ENCODE peak calls at places on chromosomes 3 and 15, in nine cellular contexts. U is glutamatergic neuron, M is hypothalamus, J is upper lobe of right lung, I is GM13976, Z is astrocyte of the spinal cord, C is Daoy, W is AG10803, L is T-helper 9 cell. E is an unnamed sample.

GRCh38 chr3:41198046-41198445 is 1.3 kb upstream of the CTNNB1 start:
- DNase-seq in C (no peak), W (no peak), M (no peak), I (no peak), L (no peak), U (no peak), Z (no peak), J (no peak), E (no peak)

GRCh38 chr15:79970921-79971434 is at the start of gene BCL2A1:
- DNase-seq in J (no peak), L (peak; percentile 12), I (peak; percentile 52), Z (peak; percentile 58), C (peak; percentile 77), M (no peak), W (peak; percentile 83), U (no peak), E (peak; percentile 45)

GRCh38 chr3:118818386-118818785 is 216.3 kb downstream of the IGSF11 start:
- DNase-seq in U (no peak), W (peak; percentile 79), C (peak; percentile 19), I (no peak), J (no peak), M (no peak), L (no peak), Z (peak; percentile 26), E (no peak)

GRCh38 chr3:13594146-13594545 is 45.2 kb downstream of the FBLN2 start:
- DNase-seq in J (no peak), L (no peak), C (no peak), W (no peak), U (no peak), M (no peak), I (no peak), Z (no peak), E (no peak)

GRCh38 chr3:149908558-149908957 is 62.1 kb downstream of the PFN2 start:
- DNase-seq in I (no peak), M (no peak), C (no peak), L (no peak), U (no peak), Z (no peak), W (no peak), J (no peak), E (no peak)

GRCh38 chr3:119559441-119559963 is at the start of gene CD80:
- DNase-seq in W (peak; percentile 64), U (peak; percentile 35), J (peak; percentile 71), I (peak; percentile 59), L (peak; percentile 25), Z (peak; percentile 25), M (no peak), C (peak; percentile 46), E (peak; percentile 51)

GRCh38 chr3:81816473-81817260 is 55.2 kb upstream of the GBE1 start:
- DNase-seq in I (peak; percentile 51), L (no peak), J (no peak), W (peak; percentile 51), C (no peak), Z (peak; percentile 63), M (no peak), U (no peak), E (no peak)

GRCh38 chr15:25739687-25740121 is 123.4 kb downstream of the ATP10A start:
- DNase-seq in Z (peak; percentile 49), I (no peak), L (no peak), W (peak; percentile 40), C (no peak), U (no peak), J (no peak), M (no peak), E (peak; percentile 43)

GRCh38 chr3:12966847-12967750 is 106.1 kb downstream of the IQSEC1 start:
- DNase-seq in J (no peak), U (peak; percentile 54), Z (peak; percentile 15), M (no peak), I (peak; percentile 57), L (peak; percentile 13), W (peak; percentile 33), C (no peak), E (no peak)

GRCh38 chr3:184894051-184894450 is 82.1 kb downstream of the VPS8 start:
- DNase-seq in L (no peak), I (no peak), M (no peak), U (no peak), Z (no peak), W (no peak), C (no peak), J (no peak), E (no peak)

GRCh38 chr3:56251343-56251945 is 216.8 kb downstream of the ERC2 start:
- DNase-seq in Z (peak; percentile 71), J (no peak), U (peak; percentile 38), I (peak; percentile 48), L (no peak), W (peak; percentile 59), C (peak; percentile 31), M (no peak), E (peak; percentile 56)

GRCh38 chr3:116444099-116444700 is 1.1 kb downstream of the LSAMP start:
- DNase-seq in C (no peak), Z (peak; percentile 37), M (no peak), W (no peak), I (no peak), U (no peak), J (no peak), L (no peak), E (no peak)

GRCh38 chr3:69081583-69082262 is 1.6 kb upstream of the UBA3 start:
- DNase-seq in U (no peak), J (no peak), C (peak; percentile 55), Z (no peak), W (no peak), M (no peak), I (no peak), L (no peak), E (peak; percentile 73)

GRCh38 chr3:138593488-138594149 is 441 bp downstream of the CEP70 start:
- DNase-seq in C (no peak), W (peak; percentile 3), U (no peak), M (no peak), J (no peak), I (no peak), L (no peak), Z (no peak), E (no peak)

GRCh38 chr15:63950911-63951481 is 95.3 kb downstream of the DAPK2 start:
- DNase-seq in I (no peak), U (no peak), Z (peak; percentile 80), W (peak; percentile 94), C (peak; percentile 57), M (no peak), L (no peak), J (no peak), E (peak; percentile 74)

GRCh38 chr3:145767909-145768308 is 393.1 kb downstream of the PLOD2 start:
- DNase-seq in M (no peak), J (no peak), L (no peak), W (no peak), Z (peak; percentile 27), C (no peak), I (no peak), U (no peak), E (no peak)

GRCh38 chr15:45333550-45333949 is 44.8 kb downstream of the GATM start:
- DNase-seq in C (peak; percentile 65), I (peak; percentile 29), L (no peak), M (no peak), J (no peak), W (peak; percentile 44), Z (peak; percentile 6), U (peak; percentile 68), E (peak; percentile 14)

GRCh38 chr15:52790166-52790708 is at the start of gene ONECUT1:
- DNase-seq in I (peak; percentile 89), C (peak; percentile 91), W (peak; percentile 26), U (peak; percentile 86), L (no peak), Z (peak; percentile 29), J (no peak), M (no peak), E (no peak)

GRCh38 chr15:74584779-74585178 is 30.9 kb upstream of the CLK3 start:
- DNase-seq in L (no peak), C (no peak), I (no peak), U (no peak), W (no peak), M (no peak), J (no peak), Z (no peak), E (no peak)

GRCh38 chr15:97077930-97078329 is 747.4 kb downstream of the NR2F2 start:
- DNase-seq in M (no peak), Z (no peak), C (no peak), J (no peak), U (no peak), W (no peak), L (no peak), I (no peak), E (no peak)

GRCh38 chr3:188916934-188917391 is 254.8 kb upstream of the TPRG1 start:
- DNase-seq in C (no peak), U (no peak), W (no peak), M (no peak), I (no peak), J (no peak), Z (no peak), L (no peak), E (no peak)

GRCh38 chr3:191985691-191986090 is 524.7 kb downstream of the PYDC2 start:
- DNase-seq in C (peak; percentile 21), W (no peak), I (no peak), L (no peak), U (no peak), J (no peak), Z (peak; percentile 36), M (no peak), E (no peak)

GRCh38 chr3:148175215-148175614 is 522.5 kb upstream of the AGTR1 start:
- DNase-seq in L (no peak), J (no peak), W (peak; percentile 82), I (no peak), U (no peak), C (no peak), Z (peak; percentile 67), M (no peak), E (no peak)

GRCh38 chr3:140736863-140737460 is 59.1 kb downstream of the TRIM42 start:
- DNase-seq in J (no peak), M (no peak), U (peak; percentile 78), W (peak; percentile 39), Z (peak; percentile 55), I (peak; percentile 26), L (no peak), C (peak; percentile 49), E (peak; percentile 62)

GRCh38 chr15:51883436-51883835 is 54.0 kb downstream of the TMOD3 start:
- DNase-seq in L (no peak), Z (peak; percentile 67), M (no peak), W (peak; percentile 86), C (no peak), U (no peak), J (no peak), I (no peak), E (peak; percentile 45)

E was measured in brain microvascular endothelial cell.